ENCODE peak calls at places on chromosomes 6 and 20, in six cellular contexts. One of them, this sample, is unnamed.

GRCh38 chr6:24274441-24275083 is 83.3 kb downstream of the DCDC2 start:
- DNase-seq in T47D: no peak
- DNase-seq in BE2C: no peak
- DNase-seq in HS-5: peak
- DNase-seq in GM12865: no peak
- DNase-seq in activated CD4-positive, alpha-beta T cell treated with anti-CD3 and anti-CD28 coated beads, Interleukin-2, amount 10 ng/mL, durations not matched to agents 7 days and 5 days: no peak
- DNase-seq in this sample: no peak

GRCh38 chr20:9989066-9989724 is 45.6 kb upstream of the ANKEF1 start:
- DNase-seq in HS-5: peak
- DNase-seq in BE2C: no peak
- DNase-seq in activated CD4-positive, alpha-beta T cell treated with anti-CD3 and anti-CD28 coated beads, Interleukin-2, amount 10 ng/mL, durations not matched to agents 7 days and 5 days: no peak
- DNase-seq in GM12865: no peak
- DNase-seq in T47D: no peak
- DNase-seq in this sample: no peak

GRCh38 chr6:378958-379366 is 12.6 kb upstream of the IRF4 start:
- DNase-seq in activated CD4-positive, alpha-beta T cell treated with anti-CD3 and anti-CD28 coated beads, Interleukin-2, amount 10 ng/mL, durations not matched to agents 7 days and 5 days: no peak
- DNase-seq in T47D: no peak
- DNase-seq in GM12865: no peak
- DNase-seq in HS-5: no peak
- DNase-seq in BE2C: no peak
- DNase-seq in this sample: no peak

GRCh38 chr6:166998256-166999144 is 697 bp upstream of the CEP43 start:
- DNase-seq in GM12865: peak
- DNase-seq in activated CD4-positive, alpha-beta T cell treated with anti-CD3 and anti-CD28 coated beads, Interleukin-2, amount 10 ng/mL, durations not matched to agents 7 days and 5 days: peak
- DNase-seq in T47D: no peak
- DNase-seq in HS-5: no peak
- DNase-seq in BE2C: peak
- DNase-seq in this sample: peak

GRCh38 chr6:50821431-50822077 is 2.9 kb downstream of the TFAP2B start:
- DNase-seq in BE2C: peak
- DNase-seq in GM12865: no peak
- DNase-seq in activated CD4-positive, alpha-beta T cell treated with anti-CD3 and anti-CD28 coated beads, Interleukin-2, amount 10 ng/mL, durations not matched to agents 7 days and 5 days: no peak
- DNase-seq in HS-5: no peak
- DNase-seq in T47D: no peak
- DNase-seq in this sample: no peak

GRCh38 chr6:70282906-70283461 is 19.9 kb downstream of the COL9A1 start:
- DNase-seq in activated CD4-positive, alpha-beta T cell treated with anti-CD3 and anti-CD28 coated beads, Interleukin-2, amount 10 ng/mL, durations not matched to agents 7 days and 5 days: no peak
- DNase-seq in T47D: no peak
- DNase-seq in BE2C: no peak
- DNase-seq in HS-5: no peak
- DNase-seq in GM12865: no peak
- DNase-seq in this sample: no peak

GRCh38 chr20:59939052-59939878 is 840 bp downstream of the PPP1R3D start:
- DNase-seq in T47D: no peak
- DNase-seq in activated CD4-positive, alpha-beta T cell treated with anti-CD3 and anti-CD28 coated beads, Interleukin-2, amount 10 ng/mL, durations not matched to agents 7 days and 5 days: no peak
- DNase-seq in GM12865: peak
- DNase-seq in BE2C: no peak
- DNase-seq in HS-5: no peak
- DNase-seq in this sample: peak

GRCh38 chr6:81126150-81126549 is 626.3 kb downstream of the TENT5A start:
- DNase-seq in BE2C: no peak
- DNase-seq in T47D: no peak
- DNase-seq in activated CD4-positive, alpha-beta T cell treated with anti-CD3 and anti-CD28 coated beads, Interleukin-2, amount 10 ng/mL, durations not matched to agents 7 days and 5 days: no peak
- DNase-seq in HS-5: no peak
- DNase-seq in GM12865: no peak
- DNase-seq in this sample: no peak

GRCh38 chr6:123962508-123962907 is 158.8 kb downstream of the NKAIN2 start:
- DNase-seq in BE2C: no peak
- DNase-seq in activated CD4-positive, alpha-beta T cell treated with anti-CD3 and anti-CD28 coated beads, Interleukin-2, amount 10 ng/mL, durations not matched to agents 7 days and 5 days: no peak
- DNase-seq in GM12865: no peak
- DNase-seq in T47D: no peak
- DNase-seq in HS-5: no peak
- DNase-seq in this sample: no peak

GRCh38 chr6:170253226-170253909 is 37.5 kb downstream of the DLL1 start:
- DNase-seq in activated CD4-positive, alpha-beta T cell treated with anti-CD3 and anti-CD28 coated beads, Interleukin-2, amount 10 ng/mL, durations not matched to agents 7 days and 5 days: no peak
- DNase-seq in T47D: no peak
- DNase-seq in GM12865: no peak
- DNase-seq in HS-5: no peak
- DNase-seq in BE2C: no peak
- DNase-seq in this sample: no peak

GRCh38 chr20:460707-461106 is 1.6 kb downstream of the TBC1D20 start:
- DNase-seq in BE2C: no peak
- DNase-seq in activated CD4-positive, alpha-beta T cell treated with anti-CD3 and anti-CD28 coated beads, Interleukin-2, amount 10 ng/mL, durations not matched to agents 7 days and 5 days: no peak
- DNase-seq in HS-5: no peak
- DNase-seq in T47D: peak
- DNase-seq in GM12865: no peak
- DNase-seq in this sample: no peak

GRCh38 chr6:121934461-121934860 is 465.0 kb upstream of the HSF2 start:
- DNase-seq in BE2C: no peak
- DNase-seq in HS-5: no peak
- DNase-seq in activated CD4-positive, alpha-beta T cell treated with anti-CD3 and anti-CD28 coated beads, Interleukin-2, amount 10 ng/mL, durations not matched to agents 7 days and 5 days: no peak
- DNase-seq in T47D: no peak
- DNase-seq in GM12865: no peak
- DNase-seq in this sample: no peak

GRCh38 chr20:21189761-21190523 is 64.1 kb downstream of the KIZ start:
- DNase-seq in activated CD4-positive, alpha-beta T cell treated with anti-CD3 and anti-CD28 coated beads, Interleukin-2, amount 10 ng/mL, durations not matched to agents 7 days and 5 days: no peak
- DNase-seq in GM12865: no peak
- DNase-seq in BE2C: no peak
- DNase-seq in HS-5: no peak
- DNase-seq in T47D: no peak
- DNase-seq in this sample: no peak

GRCh38 chr20:23147964-23148720 is 62.0 kb upstream of the CD93 start:
- DNase-seq in GM12865: peak
- DNase-seq in T47D: no peak
- DNase-seq in activated CD4-positive, alpha-beta T cell treated with anti-CD3 and anti-CD28 coated beads, Interleukin-2, amount 10 ng/mL, durations not matched to agents 7 days and 5 days: peak
- DNase-seq in HS-5: peak
- DNase-seq in BE2C: no peak
- DNase-seq in this sample: no peak

GRCh38 chr6:18019539-18020534 is 32.4 kb upstream of the KIF13A start:
- DNase-seq in activated CD4-positive, alpha-beta T cell treated with anti-CD3 and anti-CD28 coated beads, Interleukin-2, amount 10 ng/mL, durations not matched to agents 7 days and 5 days: no peak
- DNase-seq in BE2C: no peak
- DNase-seq in T47D: no peak
- DNase-seq in HS-5: no peak
- DNase-seq in GM12865: no peak
- DNase-seq in this sample: no peak

GRCh38 chr6:47922391-47922790 is 140.6 kb downstream of the OPN5 start:
- DNase-seq in BE2C: no peak
- DNase-seq in GM12865: no peak
- DNase-seq in T47D: no peak
- DNase-seq in HS-5: no peak
- DNase-seq in activated CD4-positive, alpha-beta T cell treated with anti-CD3 and anti-CD28 coated beads, Interleukin-2, amount 10 ng/mL, durations not matched to agents 7 days and 5 days: no peak
- DNase-seq in this sample: no peak

This sample was measured in ovary.